ENCODE peak calls at places on chromosomes 11 and 22, in five cellular contexts. T is AG10803, Z is dorsolateral prefrontal cortex, R is lower lobe of right lung, M is adrenal gland. C is an unnamed sample.

GRCh38 chr11:45816614-45817013 is 11.7 kb downstream of the SLC35C1 start:
- DNase-seq in Z (no peak), T (no peak), M (no peak), R (no peak), C (no peak)

GRCh38 chr11:129230006-129230405 is 37.9 kb upstream of the ARHGAP32 start:
- DNase-seq in R (no peak), Z (no peak), T (peak), M (no peak), C (no peak)

GRCh38 chr22:31442768-31443489 is 43.5 kb downstream of the DRG1 start:
- DNase-seq in T (no peak), M (peak), Z (no peak), R (no peak), C (no peak)

GRCh38 chr11:77589181-77589520 is 602 bp upstream of the AQP11 start:
- DNase-seq in R (no peak), M (no peak), T (no peak), Z (no peak), C (no peak)

GRCh38 chr11:21622995-21623394 is 569.9 kb upstream of the ANO5 start:
- DNase-seq in R (no peak), M (no peak), T (no peak), Z (no peak), C (no peak)

GRCh38 chr11:93128574-93128973 is 69.2 kb downstream of the SLC36A4 start:
- DNase-seq in Z (no peak), M (no peak), R (no peak), T (no peak), C (no peak)

GRCh38 chr22:34068011-34068410 is 147.7 kb upstream of the LARGE1 start:
- DNase-seq in M (no peak), R (no peak), Z (no peak), T (no peak), C (no peak)

GRCh38 chr11:84140386-84141169 is 854.4 kb upstream of the CCDC90B start:
- DNase-seq in Z (no peak), T (no peak), M (no peak), R (no peak), C (no peak)

GRCh38 chr11:32400196-32400595 is 35.1 kb downstream of the WT1 start:
- DNase-seq in M (no peak), Z (no peak), T (peak), R (no peak), C (peak)

GRCh38 chr22:46971141-46971775 is 208.8 kb downstream of the TBC1D22A start:
- DNase-seq in Z (peak), R (no peak), T (no peak), M (peak), C (no peak)

GRCh38 chr22:38700789-38701628 is at the start of gene JOSD1:
- DNase-seq in R (peak), M (peak), T (peak), Z (peak), C (peak)

DNA sequence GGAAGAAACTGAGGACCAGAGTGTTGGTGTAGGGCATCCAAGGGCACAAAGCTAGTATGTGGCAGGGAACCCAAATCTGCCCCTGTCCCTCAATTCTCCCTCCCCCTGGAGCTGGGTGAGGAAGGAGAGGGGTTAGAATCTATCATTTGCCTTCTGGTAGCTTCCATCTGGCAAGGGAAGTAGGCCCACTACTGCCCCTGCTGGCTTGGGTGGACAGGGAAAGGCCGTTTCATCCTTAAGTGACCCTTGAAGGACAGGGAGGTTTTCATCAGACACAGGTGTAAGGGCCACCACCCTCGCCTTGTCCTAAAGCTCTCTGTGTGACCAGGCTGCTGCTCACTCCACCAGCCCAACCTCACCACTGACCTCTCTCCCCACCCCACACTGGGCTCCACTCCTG is 22.1 kb downstream of the NECTIN1 start:
- DNase-seq in R (no peak), Z (no peak), T (no peak), M (no peak), C (no peak)
- H3K4me3 ChIP-seq in R (no peak), Z (no peak), T (no peak), M (no peak), C (no peak)

DNA sequence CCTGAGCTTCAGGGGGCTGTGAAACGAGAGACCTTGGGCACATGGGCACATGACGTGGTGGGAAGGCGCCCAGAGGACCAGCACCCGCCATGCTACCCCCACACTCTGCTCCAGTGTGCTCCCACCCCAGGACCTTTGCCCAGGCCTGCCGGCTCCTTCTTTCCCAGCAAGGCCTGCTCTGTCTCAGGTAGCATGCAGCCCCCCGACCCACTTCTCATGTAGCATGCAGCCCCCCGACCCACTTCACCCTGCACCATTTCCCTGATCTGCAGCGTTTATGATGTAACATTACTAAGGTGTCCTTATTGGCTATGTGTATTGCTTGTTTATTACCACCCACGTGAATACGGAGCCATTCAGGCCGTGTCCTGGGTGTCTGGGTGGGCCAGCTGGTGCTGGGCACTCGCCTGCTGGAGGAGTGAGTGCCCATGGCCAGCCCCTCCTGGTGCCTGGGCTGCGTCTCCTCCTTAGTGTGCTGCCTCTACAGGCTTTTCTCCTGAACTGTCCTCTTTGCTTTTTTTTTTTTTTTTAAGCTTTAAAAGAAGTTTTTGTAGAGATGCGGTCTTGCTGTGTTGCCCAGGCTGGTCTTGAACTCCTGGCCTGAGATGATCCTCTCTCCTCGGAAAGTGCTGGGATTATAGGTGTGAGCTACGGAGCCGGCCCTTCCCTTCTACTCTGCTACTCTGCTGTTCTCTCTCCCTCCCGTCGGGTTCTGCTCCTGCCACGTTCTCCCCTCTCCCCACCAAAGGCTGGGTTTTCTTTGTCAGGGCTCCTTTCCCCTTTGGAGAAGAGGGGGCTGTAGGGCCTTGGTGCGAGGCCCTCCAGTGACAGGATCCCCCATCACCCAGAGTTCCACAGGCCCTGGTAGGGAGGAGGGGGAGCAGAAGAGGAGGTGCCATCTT is 29.4 kb downstream of the LRP5 start:
- DNase-seq in R (no peak), Z (no peak), M (no peak), T (no peak), C (no peak)
- H3K4me3 ChIP-seq in R (no peak), Z (no peak), M (no peak), T (no peak), C (no peak)

GRCh38 chr22:37660709-37661045 is 2.2 kb downstream of the PDXP start:
- DNase-seq in M (no peak), R (no peak), T (no peak), Z (no peak), C (no peak)
- H3K4me3 ChIP-seq in M (no peak), R (no peak), T (no peak), Z (peak), C (no peak)

DNA sequence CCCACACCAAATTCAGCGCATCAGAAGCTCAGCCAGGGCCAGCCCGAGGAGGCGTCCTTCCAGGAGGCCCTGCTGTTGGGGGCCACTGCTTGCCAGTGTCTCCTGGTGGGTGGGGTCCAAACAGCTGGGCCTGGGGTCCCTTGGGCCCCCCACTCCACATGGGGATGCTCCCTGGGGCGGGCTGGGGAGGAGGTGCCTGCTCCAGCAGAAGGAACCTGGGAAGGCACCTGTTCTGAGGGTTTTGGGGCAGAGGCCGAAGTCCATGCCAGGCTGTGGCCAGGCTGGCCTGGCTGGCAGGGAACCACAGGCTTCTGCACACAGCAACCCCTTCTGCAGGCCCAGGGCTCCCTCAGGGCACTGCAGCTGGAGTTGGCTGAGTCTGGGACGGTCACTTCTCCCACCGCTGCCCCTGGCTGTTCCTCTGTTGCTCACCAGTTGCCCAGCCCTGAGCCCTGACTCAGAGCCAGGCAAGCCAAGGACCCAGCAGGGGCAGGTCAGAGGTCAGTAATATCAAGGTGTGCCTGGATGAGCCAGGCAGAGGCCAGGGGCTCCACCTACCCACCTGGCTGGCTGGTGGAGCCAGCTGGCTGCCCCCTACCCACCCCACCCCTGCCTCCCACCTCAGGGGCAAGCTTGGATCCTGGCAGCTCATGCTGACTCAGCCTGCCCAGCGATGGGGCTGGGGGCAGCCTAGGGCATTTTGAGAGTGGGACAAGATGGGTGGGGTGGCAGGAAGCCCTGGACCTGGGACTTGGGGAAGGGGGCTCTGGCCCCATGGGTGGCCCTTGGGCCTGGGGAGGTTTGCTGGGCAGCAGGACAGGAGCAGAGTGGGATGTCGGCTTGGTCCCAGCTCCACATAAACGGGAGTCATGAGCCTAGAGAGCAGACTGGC is 12.0 kb upstream of the PHLDA2 start:
- DNase-seq in T (no peak), Z (no peak), M (no peak), R (no peak), C (no peak)
- H3K4me3 ChIP-seq in T (no peak), Z (no peak), M (no peak), R (no peak), C (no peak)

GRCh38 chr11:86941871-86942208 is 13.4 kb downstream of the FZD4 start:
- DNase-seq in M (no peak), R (no peak), T (no peak), Z (no peak), C (no peak)

GRCh38 chr11:86941077-86941870 is 13.9 kb downstream of the FZD4 start:
- DNase-seq in M (no peak), T (no peak), Z (no peak), R (no peak), C (no peak)

GRCh38 chr11:86938900-86939880 is 16.0 kb downstream of the FZD4 start:
- DNase-seq in R (no peak), M (no peak), T (peak), Z (no peak), C (peak)

GRCh38 chr11:86938203-86938899 is 16.8 kb downstream of the FZD4 start:
- DNase-seq in T (no peak), Z (no peak), M (no peak), R (no peak), C (peak)

GRCh38 chr11:86940122-86940777 is 14.9 kb downstream of the FZD4 start:
- DNase-seq in T (peak), Z (no peak), R (no peak), M (peak), C (no peak)
- H3K4me3 ChIP-seq in T (no peak), Z (peak), R (peak), M (peak), C (no peak)

GRCh38 chr11:11215944-11216343 is 137.1 kb downstream of the CSNK2A3 start:
- DNase-seq in T (no peak), M (no peak), Z (no peak), R (no peak), C (no peak)

GRCh38 chr11:11218287-11218986 is 134.6 kb downstream of the CSNK2A3 start:
- DNase-seq in Z (no peak), M (no peak), R (no peak), T (no peak), C (no peak)

GRCh38 chr11:11215058-11215815 is 137.8 kb downstream of the CSNK2A3 start:
- DNase-seq in R (no peak), Z (no peak), M (no peak), T (no peak), C (no peak)

GRCh38 chr11:11220786-11221185 is 132.3 kb downstream of the CSNK2A3 start:
- DNase-seq in R (no peak), M (no peak), Z (no peak), T (no peak), C (peak)

GRCh38 chr11:11217555-11218286 is 135.3 kb downstream of the CSNK2A3 start:
- DNase-seq in M (no peak), R (no peak), Z (no peak), T (no peak), C (no peak)
- H3K4me3 ChIP-seq in M (no peak), R (no peak), Z (no peak), T (no peak), C (no peak)